ENCODE peak calls at places on chromosomes 13 and 19, in six cellular contexts. D is T-helper 17 cell, V is T-helper 2 cell, R is ELF-1, Q is smooth muscle cell of the brain vasculature, I is mesendoderm. G is an unnamed sample.

GRCh38 chr19:5138606-5139594 is 170.0 kb downstream of the KDM4B start:
- DNase-seq in V (peak; percentile 79), R (no peak), D (peak; percentile 32), I (no peak), Q (peak; percentile 26), G (no peak)

GRCh38 chr19:36212895-36213294 is 1.6 kb downstream of the ZNF565 start:
- DNase-seq in D (no peak), R (no peak), V (no peak), Q (no peak), I (no peak), G (no peak)

GRCh38 chr13:24271611-24272451 is 37.5 kb upstream of the C1QTNF9 start:
- DNase-seq in V (peak; percentile 84), D (peak; percentile 59), I (no peak), R (peak; percentile 55), Q (peak; percentile 62), G (no peak)

GRCh38 chr13:65926750-65927171 is 1303.4 kb downstream of the PCDH9 start:
- DNase-seq in Q (no peak), R (peak; percentile 74), V (no peak), D (no peak), I (peak; percentile 58), G (peak; percentile 49)

GRCh38 chr19:47243776-47244547 is 12.4 kb upstream of the CCDC9 start:
- DNase-seq in V (peak; percentile 90), R (peak; percentile 99), Q (peak; percentile 87), D (peak; percentile 85), I (peak; percentile 99), G (peak; percentile 90)

GRCh38 chr13:112210401-112210800 is 143.5 kb downstream of the SOX1 start:
- DNase-seq in D (no peak), V (no peak), I (peak; percentile 94), R (peak; percentile 63), Q (no peak), G (no peak)

GRCh38 chr13:103349664-103350063 is 283.4 kb upstream of the SLC10A2 start:
- DNase-seq in Q (no peak), R (no peak), V (no peak), D (no peak), I (no peak), G (no peak)

GRCh38 chr13:75468098-75468497 is 13.9 kb downstream of the TBC1D4 start:
- DNase-seq in Q (no peak), R (no peak), D (no peak), V (no peak), I (no peak), G (no peak)

GRCh38 chr19:30645946-30646577 is 273.9 kb downstream of the ZNF536 start:
- DNase-seq in R (no peak), D (no peak), V (no peak), Q (no peak), I (no peak), G (no peak)

GRCh38 chr13:21318891-21319532 is 140.1 kb downstream of the ZDHHC20 start:
- DNase-seq in D (no peak), R (peak; percentile 37), Q (no peak), V (no peak), I (no peak), G (no peak)

GRCh38 chr13:36919206-36919832 is 719 bp downstream of the SMAD9 start:
- DNase-seq in V (no peak), I (peak; percentile 75), Q (no peak), R (peak; percentile 65), D (no peak), G (no peak)

GRCh38 chr19:447816-448546 is 12.9 kb downstream of the SHC2 start:
- DNase-seq in R (no peak), D (no peak), V (no peak), Q (no peak), I (no peak), G (no peak)

GRCh38 chr13:49388256-49388655 is 55.6 kb downstream of the CAB39L start:
- DNase-seq in D (no peak), V (no peak), I (no peak), R (no peak), Q (no peak), G (no peak)

GRCh38 chr19:19643158-19644053 is at the start of gene GMIP:
- DNase-seq in R (peak; percentile 91), Q (no peak), V (peak; percentile 83), D (peak; percentile 82), I (peak; percentile 87), G (peak; percentile 62)

GRCh38 chr19:8877854-8878705 is 45.9 kb downstream of the MBD3L1 start:
- DNase-seq in I (no peak), D (no peak), R (peak; percentile 24), V (no peak), Q (no peak), G (no peak)

GRCh38 chr19:53328967-53329366 is 4.6 kb upstream of the ZNF845 start:
- DNase-seq in D (no peak), R (peak; percentile 22), I (no peak), V (no peak), Q (no peak), G (no peak)

GRCh38 chr13:68713394-68713793 is 1394.2 kb upstream of the ATXN8OS start:
- DNase-seq in Q (no peak), V (no peak), R (peak; percentile 65), D (no peak), I (peak; percentile 98), G (no peak)

GRCh38 chr19:44909775-44910174 is 4.2 kb downstream of the APOE start:
- DNase-seq in V (no peak), D (no peak), I (no peak), Q (no peak), R (peak; percentile 18), G (no peak)

GRCh38 chr13:97629601-97630272 is 195.8 kb downstream of the RAP2A start:
- DNase-seq in R (no peak), D (no peak), V (no peak), Q (no peak), I (no peak), G (no peak)

GRCh38 chr19:58499021-58499927 is 12.5 kb downstream of the SLC27A5 start:
- DNase-seq in Q (peak; percentile 93), R (peak; percentile 99), D (peak; percentile 90), V (peak; percentile 90), I (peak; percentile 100), G (peak; percentile 98)

GRCh38 chr13:110506859-110507566 is 54.5 kb downstream of the RAB20 start:
- DNase-seq in D (no peak), V (no peak), R (no peak), Q (no peak), I (no peak), G (no peak)

GRCh38 chr19:50003810-50004419 is 21.3 kb downstream of the VRK3 start:
- DNase-seq in I (no peak), D (no peak), V (no peak), R (no peak), Q (peak; percentile 56), G (no peak)

GRCh38 chr19:17312481-17313113 is 3.2 kb downstream of the DDA1 start:
- DNase-seq in V (no peak), I (no peak), D (no peak), Q (no peak), R (no peak), G (no peak)

GRCh38 chr13:33910267-33910666 is 92.3 kb downstream of the RFC3 start:
- DNase-seq in R (no peak), D (no peak), Q (no peak), V (no peak), I (no peak), G (no peak)

GRCh38 chr13:111893071-111893606 is 173.8 kb upstream of the SOX1 start:
- DNase-seq in D (no peak), V (no peak), Q (no peak), R (peak; percentile 90), I (peak; percentile 89), G (no peak)

GRCh38 chr13:29925457-29925856 is 75.0 kb upstream of the UBL3 start:
- DNase-seq in I (no peak), V (no peak), Q (no peak), D (no peak), R (no peak), G (peak; percentile 67)

GRCh38 chr13:100543872-100544602 is 44.6 kb downstream of the GGACT start:
- DNase-seq in V (no peak), Q (peak; percentile 86), D (no peak), R (no peak), I (no peak), G (no peak)

GRCh38 chr19:38838986-38839761 is 7.6 kb upstream of the ECH1 start:
- DNase-seq in I (no peak), R (no peak), V (no peak), D (no peak), Q (no peak), G (no peak)

GRCh38 chr13:59494151-59494550 is 669.6 kb downstream of the DIAPH3 start:
- DNase-seq in Q (peak; percentile 24), V (no peak), R (no peak), I (no peak), D (no peak), G (no peak)

GRCh38 chr13:40494513-40494912 is 171.9 kb downstream of the FOXO1 start:
- DNase-seq in Q (no peak), R (no peak), I (no peak), D (no peak), V (no peak), G (no peak)

GRCh38 chr19:5676711-5677110 is 3.6 kb downstream of the MICOS13 start:
- DNase-seq in Q (no peak), D (no peak), R (no peak), I (no peak), V (no peak), G (no peak)

GRCh38 chr13:71368301-71368700 is 498.7 kb downstream of the DACH1 start:
- DNase-seq in Q (no peak), V (no peak), R (no peak), D (no peak), I (no peak), G (no peak)

GRCh38 chr13:100530645-100531044 is 57.9 kb downstream of the GGACT start:
- DNase-seq in R (no peak), Q (no peak), V (no peak), D (no peak), I (no peak), G (no peak)

GRCh38 chr19:7685546-7686445 is 5.2 kb downstream of the TRAPPC5 start:
- DNase-seq in V (no peak), R (peak; percentile 44), Q (no peak), I (no peak), D (no peak), G (peak; percentile 18)

GRCh38 chr19:29741226-29741625 is 26.2 kb upstream of the C19orf12 start:
- DNase-seq in Q (no peak), V (no peak), I (no peak), D (no peak), R (no peak), G (no peak)